ENCODE peak calls at places on chromosomes 12 and 14, in eight cellular contexts. S is PC-3; H is AG08396; U is naive thymus-derived CD8-positive, alpha-beta T cell; J is Calu3; Z is D341Med; R is GDM1; K is activated CD4-positive, CD25-positive, alpha-beta regulatory T cell. X is an unnamed sample.

GRCh38 chr12:105882404-105882803 is 256.4 kb downstream of the NUAK1 start:
- DNase-seq in S (no peak), U (no peak), H (no peak), J (no peak), R (no peak), K (no peak), Z (no peak), X (peak; percentile 60)

GRCh38 chr12:24798335-24798734 is 150.6 kb downstream of the BCAT1 start:
- DNase-seq in K (no peak), U (no peak), H (no peak), R (peak; percentile 79), J (no peak), S (no peak), Z (no peak), X (no peak)

GRCh38 chr14:73753887-73754880 is 40.0 kb upstream of the PNMA1 start:
- DNase-seq in K (no peak), Z (no peak), H (no peak), S (peak; percentile 56), U (no peak), R (peak; percentile 63), J (no peak), X (no peak)

GRCh38 chr14:33767721-33768457 is 183.0 kb downstream of the EGLN3 start:
- DNase-seq in R (no peak), H (no peak), K (no peak), J (no peak), U (no peak), Z (no peak), S (no peak), X (no peak)

GRCh38 chr14:36105401-36105800 is 71.1 kb downstream of the PTCSC3 start:
- DNase-seq in H (no peak), K (no peak), J (peak; percentile 23), R (no peak), Z (peak; percentile 36), U (no peak), S (peak; percentile 61), X (peak; percentile 73)

GRCh38 chr14:99215277-99215676 is 56.7 kb downstream of the BCL11B start:
- DNase-seq in U (no peak), R (no peak), J (no peak), H (peak; percentile 61), Z (no peak), K (no peak), S (no peak), X (no peak)

GRCh38 chr14:104694991-104695659 is 5.7 kb downstream of the INF2 start:
- DNase-seq in U (peak; percentile 54), R (no peak), S (peak; percentile 52), J (no peak), Z (no peak), H (no peak), K (no peak), X (peak; percentile 74)

GRCh38 chr14:74816124-74816523 is 53.0 kb downstream of the YLPM1 start:
- DNase-seq in K (no peak), S (no peak), Z (no peak), H (no peak), R (no peak), J (no peak), U (no peak), X (no peak)

GRCh38 chr14:68947802-68948201 is 31.3 kb downstream of the ACTN1 start:
- DNase-seq in H (no peak), R (no peak), S (no peak), U (no peak), J (peak; percentile 29), K (no peak), Z (peak; percentile 90), X (peak; percentile 57)

GRCh38 chr14:24430682-24431568 is 1.2 kb downstream of the KHNYN start:
- DNase-seq in R (no peak), S (peak; percentile 28), Z (peak; percentile 44), J (no peak), K (no peak), U (peak; percentile 39), H (peak; percentile 56), X (peak; percentile 46)

GRCh38 chr12:80156306-80156705 is 57.0 kb downstream of the OTOGL start:
- DNase-seq in H (no peak), J (no peak), U (no peak), S (peak; percentile 41), K (no peak), Z (no peak), R (no peak), X (no peak)

GRCh38 chr12:53710098-53710497 is 17.2 kb downstream of the CALCOCO1 start:
- DNase-seq in Z (no peak), K (no peak), J (no peak), U (no peak), H (no peak), S (no peak), R (no peak), X (no peak)

GRCh38 chr12:109582636-109583035 is 9.0 kb downstream of the MVK start:
- DNase-seq in S (peak; percentile 45), U (no peak), R (no peak), Z (no peak), J (peak; percentile 39), H (no peak), K (no peak), X (peak; percentile 47)

GRCh38 chr14:95619785-95620417 is 66.3 kb upstream of the TCL1B start:
- DNase-seq in H (no peak), K (no peak), Z (no peak), J (no peak), U (no peak), R (no peak), S (no peak), X (no peak)

GRCh38 chr14:72024043-72024407 is 91.8 kb downstream of the RGS6 start:
- DNase-seq in H (no peak), U (peak; percentile 2), K (no peak), R (peak; percentile 43), J (peak; percentile 44), S (peak; percentile 62), Z (peak; percentile 53), X (peak; percentile 74)

GRCh38 chr14:98871796-98872195 is 400.2 kb downstream of the BCL11B start:
- DNase-seq in U (no peak), J (no peak), K (no peak), H (no peak), S (no peak), Z (no peak), R (no peak), X (no peak)

GRCh38 chr12:125852116-125852515 is 786.9 kb downstream of the AACS start:
- DNase-seq in J (no peak), H (no peak), Z (no peak), R (no peak), U (no peak), S (no peak), K (no peak), X (no peak)

GRCh38 chr12:44464180-44464579 is 411.9 kb downstream of the NELL2 start:
- DNase-seq in S (no peak), U (no peak), K (no peak), J (no peak), H (no peak), R (no peak), Z (no peak), X (no peak)

GRCh38 chr14:21041676-21042433 is at the start of gene RNASE7:
- DNase-seq in J (no peak), U (no peak), S (no peak), R (no peak), Z (no peak), H (no peak), K (no peak), X (no peak)

GRCh38 chr12:104656921-104657320 is 200.2 kb downstream of the CHST11 start:
- DNase-seq in H (peak; percentile 35), S (no peak), U (no peak), Z (no peak), K (no peak), R (no peak), J (no peak), X (no peak)

GRCh38 chr14:51295666-51296263 is 55.7 kb downstream of the TMX1 start:
- DNase-seq in U (no peak), Z (no peak), H (no peak), J (no peak), S (peak; percentile 64), R (no peak), K (no peak), X (no peak)

GRCh38 chr12:27651201-27651600 is 45.0 kb upstream of the REP15 start:
- DNase-seq in K (no peak), R (no peak), U (no peak), S (peak; percentile 20), Z (no peak), H (no peak), J (no peak), X (no peak)

GRCh38 chr12:57145460-57146059 is 1.9 kb downstream of the LRP1-AS start:
- DNase-seq in S (no peak), Z (no peak), U (no peak), H (no peak), R (no peak), K (no peak), J (no peak), X (no peak)